ENCODE peak calls at places on chromosomes 6 and 20, in ten cellular contexts. V is CD8-positive, alpha-beta T cell; S is lung; B is Panc1; O is OCI-LY7; Z is suprapubic skin; K is uterus; A is right cardiac atrium; U is small intestine; M is tibial nerve. W is an unnamed sample.

GRCh38 chr20:12698817-12699216 is 310.0 kb upstream of the SPTLC3 start:
- DNase-seq in V (no peak), S (no peak), B (no peak), O (no peak), Z (no peak), K (no peak), A (no peak), U (no peak), M (no peak), W (no peak)

GRCh38 chr6:4664117-4664626 is 112.0 kb upstream of the CDYL start:
- DNase-seq in V (peak; percentile 11), S (no peak), B (no peak), O (no peak), Z (peak; percentile 88), K (peak; percentile 90), A (peak; percentile 89), U (no peak), M (peak; percentile 59), W (no peak)

GRCh38 chr20:38127011-38127621 is 38.0 kb downstream of the TGM2 start:
- DNase-seq in V (no peak), S (no peak), B (peak; percentile 84), O (no peak), Z (peak; percentile 44), K (peak; percentile 60), A (peak; percentile 79), U (peak; percentile 79), M (peak; percentile 26), W (no peak)

GRCh38 chr6:15462717-15463525 is 199.9 kb downstream of the DTNBP1 start:
- DNase-seq in V (no peak), S (no peak), B (no peak), O (no peak), Z (no peak), K (no peak), A (no peak), U (no peak), M (no peak), W (no peak)

GRCh38 chr20:48697845-48698491 is 129.8 kb downstream of the PREX1 start:
- DNase-seq in V (no peak), S (peak; percentile 94), B (peak; percentile 17), O (no peak), Z (no peak), K (no peak), A (peak; percentile 93), U (peak; percentile 46), M (peak; percentile 31), W (no peak)

GRCh38 chr6:100001915-100002388 is 7.9 kb upstream of the MCHR2 start:
- DNase-seq in V (peak; percentile 51), S (peak; percentile 33), B (peak; percentile 55), O (peak; percentile 58), Z (no peak), K (peak; percentile 23), A (peak; percentile 52), U (peak; percentile 33), M (peak; percentile 25), W (peak; percentile 3)

GRCh38 chr6:55397986-55398385 is 70.7 kb downstream of the GFRAL start:
- DNase-seq in V (no peak), S (no peak), B (no peak), O (no peak), Z (no peak), K (no peak), A (no peak), U (no peak), M (no peak), W (no peak)

GRCh38 chr6:77425676-77426075 is 37.6 kb downstream of the HTR1B start:
- DNase-seq in V (no peak), S (no peak), B (no peak), O (no peak), Z (no peak), K (no peak), A (no peak), U (no peak), M (no peak), W (no peak)

GRCh38 chr6:563863-564262 is 93.0 kb downstream of the HUS1B start:
- DNase-seq in V (no peak), S (no peak), B (no peak), O (no peak), Z (no peak), K (no peak), A (no peak), U (no peak), M (no peak), W (no peak)

GRCh38 chr20:54622338-54623280 is 147.2 kb downstream of the DOK5 start:
- DNase-seq in V (no peak), S (no peak), B (no peak), O (no peak), Z (no peak), K (no peak), A (peak; percentile 57), U (no peak), M (peak; percentile 17), W (no peak)

GRCh38 chr20:44326391-44327159 is 10.3 kb upstream of the R3HDML start:
- DNase-seq in V (peak; percentile 59), S (no peak), B (no peak), O (no peak), Z (no peak), K (no peak), A (no peak), U (no peak), M (no peak), W (no peak)

GRCh38 chr20:58982406-58983114 is 1.5 kb downstream of the NELFCD start:
- DNase-seq in V (no peak), S (no peak), B (no peak), O (no peak), Z (peak; percentile 67), K (no peak), A (no peak), U (no peak), M (no peak), W (peak; percentile 68)
- H3K4me3 ChIP-seq in V (peak overlapping the region; percentile 60), S (no peak overlapping the region), B (peak overlapping the region; percentile 88), O (peak overlapping the region; percentile 96), Z (peak overlapping the region; percentile 83), K (no peak overlapping the region), A (no peak overlapping the region), U (no peak overlapping the region), M (peak overlapping the region; percentile 58), W (peak overlapping the region; percentile 73)

GRCh38 chr6:34359438-34360158 is 32.9 kb downstream of the NUDT3 start:
- DNase-seq in V (no peak), S (no peak), B (no peak), O (no peak), Z (no peak), K (no peak), A (no peak), U (no peak), M (no peak), W (no peak)
- H3K27ac ChIP-seq in V (no peak overlapping the region), S (no peak overlapping the region), B (no peak overlapping the region), O (no peak overlapping the region), Z (no peak overlapping the region), K (no peak overlapping the region), A (no peak overlapping the region), U (no peak overlapping the region), M (no peak overlapping the region), W (no peak overlapping the region)

DNA sequence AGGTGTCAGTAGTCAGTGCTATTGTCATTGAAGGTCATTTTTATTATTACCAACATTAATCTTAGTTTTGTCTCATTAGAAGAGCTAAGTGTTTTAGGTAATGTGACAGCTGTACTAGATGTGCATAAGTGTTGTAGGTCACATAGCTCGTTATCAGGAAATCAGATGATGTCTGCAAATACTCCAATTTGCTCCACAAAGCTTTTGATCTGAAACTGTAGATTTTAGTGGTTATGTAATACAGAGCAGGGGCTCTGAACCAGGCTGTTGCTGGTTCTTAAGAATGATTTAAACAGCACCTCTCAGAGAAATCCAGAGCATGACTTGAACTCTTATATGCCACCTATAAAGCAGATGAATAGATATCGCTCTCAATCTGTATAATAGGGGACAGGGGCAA is 2.5 kb downstream of the IL17F start:
- DNase-seq in V (no peak), S (no peak), B (no peak), O (no peak), Z (no peak), K (no peak), A (no peak), U (no peak), M (no peak), W (no peak)
- H3K4me1 ChIP-seq in V (no peaks in the 10 kb centered on the region), S (no peaks in the 10 kb centered on the region), B (no peaks in the 10 kb centered on the region), O (no peaks in the 10 kb centered on the region), Z (no peaks in the 10 kb centered on the region), K (no peaks in the 10 kb centered on the region), A (no peaks in the 10 kb centered on the region), U (no peaks in the 10 kb centered on the region), M (no peaks in the 10 kb centered on the region), W (no peaks in the 10 kb centered on the region)

DNA sequence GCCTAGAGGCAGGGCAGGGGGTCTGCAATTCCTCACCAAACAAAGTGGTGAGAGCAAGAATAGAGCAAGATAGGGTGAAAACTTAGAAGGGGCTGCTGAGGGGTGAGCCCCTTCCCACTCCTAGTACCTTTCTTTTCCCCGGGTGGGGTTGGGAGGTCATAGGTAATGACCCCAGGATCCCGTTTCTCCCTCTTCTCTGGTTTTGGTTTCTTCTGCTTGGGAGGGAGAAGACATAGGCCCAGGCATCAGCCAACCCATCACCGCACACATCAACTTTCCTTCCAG is 3.5 kb downstream of the VARS1 start:
- DNase-seq in V (no peak), S (no peak), B (no peak), O (no peak), Z (no peak), K (no peak), A (no peak), U (no peak), M (no peak), W (no peak)
- H3K4me3 ChIP-seq in V (no peak overlapping the region), S (no peak overlapping the region), B (no peak overlapping the region), O (no peak overlapping the region), Z (no peak overlapping the region), K (no peak overlapping the region), A (no peak overlapping the region), U (no peak overlapping the region), M (no peak overlapping the region), W (no peak overlapping the region)

DNA sequence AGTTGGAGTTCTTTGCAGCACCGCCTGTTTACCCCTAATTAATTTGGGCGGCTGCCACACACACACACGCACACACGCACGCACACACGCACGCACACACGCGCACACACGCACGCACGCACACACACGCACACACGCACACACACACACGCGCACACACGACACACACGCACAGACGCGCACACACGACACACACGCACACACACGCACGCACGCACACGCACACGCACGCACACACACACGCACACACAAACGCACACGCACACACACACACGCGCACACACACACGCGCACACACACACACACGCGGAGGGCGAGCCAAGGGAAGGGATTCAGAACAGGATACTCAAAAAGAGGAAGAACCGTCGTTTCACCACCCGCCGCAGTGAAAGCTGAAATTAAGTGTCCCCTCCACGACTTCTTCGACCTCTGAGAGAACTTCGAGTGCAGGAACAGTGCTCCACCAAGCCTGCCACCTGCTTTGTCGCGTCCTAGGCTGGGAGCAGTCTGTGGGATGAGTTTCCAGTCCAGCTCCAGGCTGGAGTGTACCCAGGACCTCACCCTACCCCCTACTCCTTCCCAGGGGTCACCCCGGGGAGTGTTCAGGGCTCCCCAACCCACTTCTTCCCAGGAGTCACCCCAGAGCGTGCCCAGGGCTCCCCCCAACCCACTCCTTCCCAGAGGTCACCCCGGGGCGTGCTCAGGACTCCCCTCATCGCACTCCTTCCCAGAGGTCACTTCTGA is 1.1 kb downstream of the RNASET2 start:
- DNase-seq in V (peak; percentile 59), S (peak; percentile 54), B (no peak), O (peak; percentile 84), Z (no peak), K (no peak), A (peak; percentile 75), U (peak; percentile 47), M (peak; percentile 29), W (no peak)
- H3K27ac ChIP-seq in V (peak overlapping the region; percentile 81), S (peak overlapping the region; percentile 92), B (no peak overlapping the region), O (peak overlapping the region; percentile 87), Z (peak overlapping the region; percentile 90), K (no peak overlapping the region), A (no peak overlapping the region), U (peak overlapping the region; percentile 27), M (peak overlapping the region; percentile 90), W (peak overlapping the region; percentile 84)